ENCODE peak calls at places on chromosomes 7 and 10, in seven cellular contexts. X is NB4; E is A549; H is CD4-positive, alpha-beta T cell; T is testis; Y is neural crest cell; N is dorsolateral prefrontal cortex. Q is an unnamed sample.
A peak's percentile ranks its signal among the peaks of the same experiment; 100 is the strongest.

GRCh38 chr10:72736881-72737280 is 44.9 kb downstream of the MCU start:
- DNase-seq in Y (no peak), E (no peak), N (no peak), H (no peak), T (no peak), X (no peak), Q (no peak)

GRCh38 chr10:11437391-11438241 is 173.8 kb downstream of the USP6NL start:
- DNase-seq in H (no peak), N (no peak), E (no peak), Y (no peak), T (no peak), X (no peak), Q (no peak)

GRCh38 chr10:6145414-6145978 is 56.7 kb downstream of the RBM17 start:
- DNase-seq in Y (peak; percentile 24), N (no peak), H (no peak), X (no peak), T (no peak), E (no peak), Q (no peak)

GRCh38 chr7:70738080-70738479 is 393.9 kb upstream of the GALNT17 start:
- DNase-seq in T (peak; percentile 21), X (no peak), N (no peak), H (no peak), E (peak; percentile 28), Y (no peak), Q (no peak)

GRCh38 chr7:137944168-137944567 is 57.7 kb downstream of the CREB3L2 start:
- DNase-seq in Y (no peak), T (no peak), E (no peak), N (no peak), X (no peak), H (no peak), Q (no peak)

GRCh38 chr10:78617633-78618032 is 451.1 kb upstream of the ZMIZ1 start:
- DNase-seq in H (no peak), X (no peak), T (no peak), N (no peak), Y (no peak), E (no peak), Q (no peak)

GRCh38 chr7:1977876-1978441 is 254.8 kb downstream of the MAD1L1 start:
- DNase-seq in H (no peak), Y (no peak), X (no peak), T (no peak), N (no peak), E (no peak), Q (no peak)

GRCh38 chr7:127177156-127177555 is 75.6 kb downstream of the GRM8 start:
- DNase-seq in Y (no peak), E (no peak), H (no peak), N (no peak), T (no peak), X (no peak), Q (no peak)

GRCh38 chr10:35135861-35136260 is 9.2 kb downstream of the CREM start:
- DNase-seq in N (no peak), X (no peak), E (no peak), H (no peak), Y (no peak), T (no peak), Q (no peak)

DNA sequence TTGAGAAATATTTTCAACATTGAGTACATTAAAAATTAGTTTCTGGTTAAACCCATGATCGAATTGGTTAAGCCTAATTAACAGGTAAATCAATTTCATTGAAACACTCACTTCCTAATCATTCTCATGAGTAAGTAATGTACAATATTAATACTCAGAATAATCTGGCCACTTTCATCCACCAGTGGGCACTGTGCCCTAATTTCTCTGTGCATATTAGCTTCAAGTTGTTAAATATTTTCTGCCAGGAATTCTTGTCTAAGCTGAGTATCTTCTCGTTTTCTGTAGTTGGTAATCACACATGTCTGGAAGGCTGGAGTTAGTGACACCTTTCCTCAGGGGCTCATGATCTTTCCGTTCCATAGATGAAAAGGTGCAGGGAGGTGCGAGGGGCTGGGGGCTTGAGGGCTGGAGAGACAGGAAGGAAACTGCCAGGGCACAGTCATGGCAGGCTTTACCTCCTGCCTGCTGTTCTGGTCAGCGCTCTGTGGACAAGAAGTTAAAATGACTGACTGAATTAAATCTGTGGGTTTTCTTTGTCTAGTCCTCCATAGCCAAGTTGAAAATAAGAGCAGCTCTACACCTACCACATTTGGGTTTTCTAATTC is 71.9 kb downstream of the WIPF3 start:
- DNase-seq in E (peak; percentile 46), H (no peak), N (no peak), X (peak; percentile 59), T (peak; percentile 55), Y (no peak), Q (no peak)
- TF ChIP-seq CTCF in E (peak; percentile 77), H (peak; percentile 51), N (peak; percentile 50), X (peak; percentile 76), T (peak; percentile 20), Y (peak; percentile 73), Q (peak; percentile 66)

GRCh38 chr7:107726356-107727130 is 17.4 kb upstream of the CBLL1 start:
- DNase-seq in T (no peak), E (no peak), H (no peak), X (no peak), Y (no peak), N (no peak), Q (no peak)

GRCh38 chr7:107721286-107721685 is 22.7 kb upstream of the CBLL1 start:
- DNase-seq in H (no peak), E (no peak), X (no peak), Y (no peak), N (no peak), T (no peak), Q (no peak)

GRCh38 chr7:107723255-107723654 is 20.7 kb upstream of the CBLL1 start:
- DNase-seq in E (no peak), X (no peak), N (no peak), T (no peak), Y (no peak), H (no peak), Q (no peak)

GRCh38 chr7:107728276-107728675 is 15.7 kb upstream of the CBLL1 start:
- DNase-seq in Y (no peak), E (no peak), N (no peak), X (no peak), H (no peak), T (no peak), Q (no peak)

GRCh38 chr7:107725138-107725740 is 18.7 kb upstream of the CBLL1 start:
- DNase-seq in H (peak; percentile 32), X (peak; percentile 71), T (peak; percentile 78), Y (peak; percentile 15), N (no peak), E (peak; percentile 61), Q (no peak)
- TF ChIP-seq CTCF in H (peak; percentile 78), X (peak; percentile 55), T (peak; percentile 80), Y (peak; percentile 88), N (peak; percentile 77), E (peak; percentile 91), Q (peak; percentile 72)

GRCh38 chr7:104790440-104790839 is 223.6 kb upstream of the KMT2E start:
- DNase-seq in Y (no peak), X (no peak), T (no peak), E (no peak), N (no peak), H (no peak), Q (no peak)

GRCh38 chr7:104791065-104791464 is 222.9 kb upstream of the KMT2E start:
- DNase-seq in E (no peak), N (no peak), T (no peak), H (no peak), X (no peak), Y (no peak), Q (no peak)

GRCh38 chr7:104794154-104794553 is 219.9 kb upstream of the KMT2E start:
- DNase-seq in E (no peak), T (no peak), H (no peak), Y (no peak), X (no peak), N (no peak), Q (no peak)

GRCh38 chr7:104793066-104793465 is 220.9 kb upstream of the KMT2E start:
- DNase-seq in Y (no peak), T (no peak), E (no peak), H (no peak), X (no peak), N (no peak), Q (no peak)

GRCh38 chr7:104789780-104790179 is 224.2 kb upstream of the KMT2E start:
- DNase-seq in N (no peak), H (no peak), X (no peak), Y (no peak), T (no peak), E (no peak), Q (no peak)
- TF ChIP-seq CTCF in N (no peak), H (no peak), X (no peak), Y (no peak), T (no peak), E (no peak), Q (no peak)

GRCh38 chr7:100603697-100604077 is 1.5 kb downstream of the PCOLCE start:
- DNase-seq in E (no peak), H (no peak), Y (no peak), N (no peak), X (peak; percentile 53), T (no peak), Q (no peak)

GRCh38 chr7:100598425-100598824 is 3.7 kb upstream of the PCOLCE start:
- DNase-seq in T (no peak), X (peak; percentile 86), H (no peak), E (no peak), N (no peak), Y (no peak), Q (no peak)

GRCh38 chr7:100604078-100604975 is 2.2 kb downstream of the PCOLCE start:
- DNase-seq in E (peak; percentile 90), Y (peak; percentile 67), X (peak; percentile 94), T (peak; percentile 68), H (peak; percentile 68), N (no peak), Q (peak; percentile 77)

GRCh38 chr7:100602889-100603696 is 930 bp downstream of the PCOLCE start:
- DNase-seq in T (peak; percentile 79), X (no peak), E (no peak), H (no peak), N (no peak), Y (peak; percentile 35), Q (no peak)

GRCh38 chr7:100600222-100601038 is 1.7 kb upstream of the PCOLCE start:
- DNase-seq in T (no peak), E (no peak), N (no peak), H (no peak), Y (no peak), X (peak; percentile 89), Q (no peak)
- TF ChIP-seq CTCF in T (no peak), E (peak; percentile 16), N (no peak), H (no peak), Y (no peak), X (peak; percentile 19), Q (no peak)

GRCh38 chr10:132411561-132412253 is 14.7 kb downstream of the PWWP2B start:
- DNase-seq in N (no peak), Y (no peak), X (no peak), H (no peak), E (no peak), T (peak; percentile 70), Q (no peak)
- TF ChIP-seq CTCF in N (no peak), Y (no peak), X (no peak), H (no peak), E (no peak), T (no peak), Q (no peak)